ENCODE peak calls at places on chromosome 3, in four cellular contexts. One of them, this sample, is unnamed.

GRCh38 chr3:116390318-116390717 is 55.0 kb downstream of the LSAMP start:
- DNase-seq in astrocyte: no peak
- DNase-seq in progenitor cell of endocrine pancreas: no peak
- DNase-seq in AG04450: no peak
- DNase-seq in this sample: no peak

GRCh38 chr3:156150434-156151066 is 30.2 kb downstream of the KCNAB1 start:
- DNase-seq in astrocyte: peak
- DNase-seq in progenitor cell of endocrine pancreas: no peak
- DNase-seq in AG04450: peak
- DNase-seq in this sample: peak

GRCh38 chr3:120604382-120604781 is 8.2 kb downstream of the NDUFB4 start:
- DNase-seq in astrocyte: no peak
- DNase-seq in progenitor cell of endocrine pancreas: no peak
- DNase-seq in AG04450: no peak
- DNase-seq in this sample: no peak

GRCh38 chr3:11239796-11240195 is 32.4 kb upstream of the ATG7 start:
- DNase-seq in astrocyte: no peak
- DNase-seq in progenitor cell of endocrine pancreas: no peak
- DNase-seq in AG04450: no peak
- DNase-seq in this sample: no peak

GRCh38 chr3:62332771-62333381 is 40.5 kb downstream of the FEZF2 start:
- DNase-seq in astrocyte: no peak
- DNase-seq in progenitor cell of endocrine pancreas: no peak
- DNase-seq in AG04450: no peak
- DNase-seq in this sample: peak

GRCh38 chr3:177589921-177590336 is 392.6 kb upstream of the TBL1XR1 start:
- DNase-seq in astrocyte: peak
- DNase-seq in progenitor cell of endocrine pancreas: no peak
- DNase-seq in AG04450: peak
- DNase-seq in this sample: peak

GRCh38 chr3:12574131-12574530 is 17.2 kb downstream of the MKRN2 start:
- DNase-seq in astrocyte: no peak
- DNase-seq in progenitor cell of endocrine pancreas: no peak
- DNase-seq in AG04450: no peak
- DNase-seq in this sample: peak

GRCh38 chr3:165518346-165518745 is 318.9 kb downstream of the BCHE start:
- DNase-seq in astrocyte: peak
- DNase-seq in progenitor cell of endocrine pancreas: no peak
- DNase-seq in AG04450: no peak
- DNase-seq in this sample: no peak

GRCh38 chr3:197953881-197954280 is 3.9 kb downstream of the RPL35A start:
- DNase-seq in astrocyte: peak
- DNase-seq in progenitor cell of endocrine pancreas: no peak
- DNase-seq in AG04450: no peak
- DNase-seq in this sample: no peak

GRCh38 chr3:4071481-4072184 is 231.5 kb upstream of the SETMAR start:
- DNase-seq in astrocyte: no peak
- DNase-seq in progenitor cell of endocrine pancreas: no peak
- DNase-seq in AG04450: no peak
- DNase-seq in this sample: no peak

GRCh38 chr3:50534721-50535330 is 31.4 kb upstream of the CACNA2D2 start:
- DNase-seq in astrocyte: no peak
- DNase-seq in progenitor cell of endocrine pancreas: no peak
- DNase-seq in AG04450: no peak
- DNase-seq in this sample: peak

GRCh38 chr3:468172-468571 is 271.6 kb downstream of the CHL1 start:
- DNase-seq in astrocyte: no peak
- DNase-seq in progenitor cell of endocrine pancreas: no peak
- DNase-seq in AG04450: no peak
- DNase-seq in this sample: no peak
- TF ChIP-seq CTCF in astrocyte: no peak
- TF ChIP-seq CTCF in progenitor cell of endocrine pancreas: peak
- TF ChIP-seq CTCF in AG04450: peak
- TF ChIP-seq CTCF in this sample: peak

GRCh38 chr3:48555231-48555948 is 1.2 kb downstream of the PFKFB4 start:
- DNase-seq in astrocyte: no peak
- DNase-seq in progenitor cell of endocrine pancreas: no peak
- DNase-seq in AG04450: no peak
- DNase-seq in this sample: no peak

GRCh38 chr3:48553886-48554845 is 2.4 kb downstream of the PFKFB4 start:
- DNase-seq in astrocyte: no peak
- DNase-seq in progenitor cell of endocrine pancreas: no peak
- DNase-seq in AG04450: no peak
- DNase-seq in this sample: no peak

GRCh38 chr3:48555949-48556795 is 431 bp downstream of the PFKFB4 start:
- DNase-seq in astrocyte: no peak
- DNase-seq in progenitor cell of endocrine pancreas: no peak
- DNase-seq in AG04450: no peak
- DNase-seq in this sample: no peak

GRCh38 chr3:48558446-48559134 is 2.0 kb upstream of the PFKFB4 start:
- DNase-seq in astrocyte: no peak
- DNase-seq in progenitor cell of endocrine pancreas: no peak
- DNase-seq in AG04450: no peak
- DNase-seq in this sample: no peak

DNA sequence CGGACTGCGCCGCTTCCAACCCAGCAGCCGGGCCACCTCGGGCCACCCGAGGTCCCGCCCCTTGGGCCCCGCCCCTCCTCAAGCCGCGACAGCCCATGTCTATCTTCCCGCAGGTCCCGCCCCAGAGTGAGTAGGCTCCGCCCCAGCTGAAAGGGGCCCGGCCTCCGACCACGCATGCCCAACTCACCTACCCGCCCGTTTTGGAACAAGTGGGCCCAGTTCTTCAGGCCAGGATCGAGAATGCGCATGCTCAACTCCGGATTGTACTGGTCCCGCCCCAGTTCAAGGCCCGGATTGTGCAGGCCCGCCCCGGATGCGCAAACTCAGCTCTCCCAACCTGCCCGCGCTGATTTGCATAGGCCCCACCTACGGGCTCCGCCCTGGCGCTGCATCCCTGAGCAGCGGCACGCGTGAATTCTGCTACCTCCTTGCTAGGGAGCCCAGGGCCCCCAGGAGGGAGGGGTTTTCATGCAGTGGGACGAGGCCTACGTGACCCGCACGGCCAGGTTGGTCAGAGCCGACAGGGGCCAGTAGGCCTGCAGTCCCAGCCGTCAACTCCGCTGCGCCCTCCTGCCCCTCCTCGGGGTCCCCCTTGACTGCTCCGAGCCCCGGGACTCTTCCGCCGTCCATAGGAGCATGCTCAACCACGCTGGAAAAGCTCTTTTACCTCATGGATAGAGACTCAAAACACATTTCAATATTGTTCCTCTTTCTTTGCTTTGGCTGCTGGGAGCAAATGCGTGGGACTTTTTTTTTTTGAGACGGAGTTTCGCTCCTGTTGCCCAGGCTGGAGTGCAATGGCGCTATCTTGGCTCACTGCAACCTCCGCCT is at the start of gene PFKFB4:
- DNase-seq in astrocyte: peak
- DNase-seq in progenitor cell of endocrine pancreas: peak
- DNase-seq in AG04450: peak
- DNase-seq in this sample: peak
- TF ChIP-seq CTCF in astrocyte: no peak
- TF ChIP-seq CTCF in progenitor cell of endocrine pancreas: peak
- TF ChIP-seq CTCF in AG04450: peak
- TF ChIP-seq CTCF in this sample: peak

GRCh38 chr3:195767792-195768191 is 43.9 kb downstream of the MUC4 start:
- DNase-seq in astrocyte: no peak
- DNase-seq in progenitor cell of endocrine pancreas: no peak
- DNase-seq in AG04450: no peak
- DNase-seq in this sample: no peak
- TF ChIP-seq CTCF in astrocyte: no peak
- TF ChIP-seq CTCF in progenitor cell of endocrine pancreas: no peak
- TF ChIP-seq CTCF in AG04450: no peak
- TF ChIP-seq CTCF in this sample: no peak

GRCh38 chr3:52452570-52453221 is 1.1 kb downstream of the TNNC1 start:
- DNase-seq in astrocyte: no peak
- DNase-seq in progenitor cell of endocrine pancreas: no peak
- DNase-seq in AG04450: no peak
- DNase-seq in this sample: no peak

GRCh38 chr3:52450489-52451236 is 3.2 kb downstream of the TNNC1 start:
- DNase-seq in astrocyte: no peak
- DNase-seq in progenitor cell of endocrine pancreas: no peak
- DNase-seq in AG04450: no peak
- DNase-seq in this sample: no peak

GRCh38 chr3:52453496-52454234 is at the start of gene TNNC1:
- DNase-seq in astrocyte: no peak
- DNase-seq in progenitor cell of endocrine pancreas: no peak
- DNase-seq in AG04450: no peak
- DNase-seq in this sample: no peak

GRCh38 chr3:52452126-52452525 is 1.7 kb downstream of the TNNC1 start:
- DNase-seq in astrocyte: no peak
- DNase-seq in progenitor cell of endocrine pancreas: no peak
- DNase-seq in AG04450: no peak
- DNase-seq in this sample: no peak

GRCh38 chr3:52451237-52452083 is 2.4 kb downstream of the TNNC1 start:
- DNase-seq in astrocyte: no peak
- DNase-seq in progenitor cell of endocrine pancreas: no peak
- DNase-seq in AG04450: no peak
- DNase-seq in this sample: no peak
- TF ChIP-seq CTCF in astrocyte: no peak
- TF ChIP-seq CTCF in progenitor cell of endocrine pancreas: peak
- TF ChIP-seq CTCF in AG04450: peak
- TF ChIP-seq CTCF in this sample: peak

GRCh38 chr3:43699864-43700263 is 9.1 kb downstream of the ABHD5 start:
- DNase-seq in astrocyte: no peak
- DNase-seq in progenitor cell of endocrine pancreas: no peak
- DNase-seq in AG04450: no peak
- DNase-seq in this sample: peak
- TF ChIP-seq CTCF in astrocyte: peak
- TF ChIP-seq CTCF in progenitor cell of endocrine pancreas: peak
- TF ChIP-seq CTCF in AG04450: peak
- TF ChIP-seq CTCF in this sample: peak

DNA sequence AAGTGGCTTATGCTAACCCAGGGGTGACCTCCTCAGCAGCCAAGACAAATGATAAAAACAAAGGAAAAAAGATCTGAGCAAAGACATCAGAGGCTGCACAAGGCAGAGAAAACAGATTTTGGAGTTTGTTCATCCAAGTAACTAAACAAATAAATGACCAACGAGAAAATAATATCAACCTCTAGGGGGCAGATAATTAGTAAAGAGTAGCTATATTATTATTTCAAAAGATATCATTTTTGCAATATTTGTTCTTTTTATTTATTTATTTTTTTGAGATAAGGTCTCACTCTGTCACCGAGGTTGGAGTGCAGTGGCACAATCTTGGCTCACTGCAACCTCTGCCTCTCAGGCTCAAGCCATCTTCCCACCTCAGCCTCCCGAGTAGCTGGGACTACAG is 101.8 kb downstream of the PCCB start:
- DNase-seq in astrocyte: no peak
- DNase-seq in progenitor cell of endocrine pancreas: no peak
- DNase-seq in AG04450: no peak
- DNase-seq in this sample: no peak
- TF ChIP-seq CTCF in astrocyte: peak
- TF ChIP-seq CTCF in progenitor cell of endocrine pancreas: peak
- TF ChIP-seq CTCF in AG04450: no peak
- TF ChIP-seq CTCF in this sample: peak

DNA sequence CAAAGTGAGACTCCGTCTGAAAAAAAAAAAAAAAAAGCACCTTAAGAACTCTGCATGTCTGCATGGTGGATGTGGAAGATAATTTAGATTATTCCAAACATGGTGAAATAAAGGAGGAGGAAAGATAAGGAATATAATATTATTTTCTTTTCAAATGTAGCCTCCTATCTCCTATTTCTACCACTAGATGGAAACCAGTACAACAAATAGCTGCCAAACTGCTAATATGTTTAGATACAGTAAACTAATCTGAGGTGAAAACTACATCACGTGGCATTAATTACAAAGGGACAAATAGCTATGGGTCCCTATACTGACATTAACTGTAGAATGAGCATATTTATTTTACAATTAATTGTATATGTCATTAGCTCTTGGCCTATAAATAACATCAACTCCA is 197.8 kb downstream of the TBC1D5 start:
- DNase-seq in astrocyte: no peak
- DNase-seq in progenitor cell of endocrine pancreas: no peak
- DNase-seq in AG04450: no peak
- DNase-seq in this sample: no peak
- TF ChIP-seq CTCF in astrocyte: no peak
- TF ChIP-seq CTCF in progenitor cell of endocrine pancreas: no peak
- TF ChIP-seq CTCF in AG04450: peak
- TF ChIP-seq CTCF in this sample: peak

This sample was measured in HFFc6.